ENCODE peak calls at places on chromosomes 2 and 18, in nine cellular contexts. O is astrocyte of the spinal cord, C is ascending aorta, X is epithelial cell of esophagus, S is RWPE2, H is heart right ventricle, W is fibroblast of lung, Z is kidney, E is WERI-Rb-1. J is an unnamed sample.

GRCh38 chr2:173815778-173816177 is 149.4 kb downstream of the SP3 start:
- DNase-seq in O (no peak), C (no peak), X (peak), S (no peak), H (no peak), W (no peak), Z (no peak), E (no peak), J (no peak)

GRCh38 chr2:75100011-75100680 is 99.2 kb downstream of the TACR1 start:
- DNase-seq in O (peak), C (no peak), X (peak), S (no peak), H (no peak), W (peak), Z (no peak), E (no peak), J (peak)

GRCh38 chr2:178331474-178332431 is 119.2 kb downstream of the PRKRA start:
- DNase-seq in O (no peak), C (no peak), X (peak), S (no peak), H (no peak), W (no peak), Z (no peak), E (no peak), J (peak)

GRCh38 chr2:145070703-145071102 is 550.8 kb upstream of the ZEB2 start:
- DNase-seq in O (no peak), C (no peak), X (peak), S (no peak), H (no peak), W (no peak), Z (no peak), E (no peak), J (no peak)

GRCh38 chr2:96816836-96817702 is 1.0 kb downstream of the CNNM3 start:
- DNase-seq in O (peak), C (no peak), X (no peak), S (no peak), H (no peak), W (peak), Z (peak), E (no peak), J (peak)

GRCh38 chr2:133377021-133377481 is 191.2 kb downstream of the NCKAP5 start:
- DNase-seq in O (peak), C (no peak), X (peak), S (no peak), H (no peak), W (peak), Z (no peak), E (no peak), J (peak)

GRCh38 chr18:37505321-37505720 is 60.3 kb downstream of the CELF4 start:
- DNase-seq in O (no peak), C (no peak), X (no peak), S (no peak), H (no peak), W (no peak), Z (no peak), E (no peak), J (no peak)

GRCh38 chr2:20450201-20451108 is 3.6 kb downstream of the RHOB start:
- DNase-seq in O (peak), C (no peak), X (peak), S (no peak), H (peak), W (peak), Z (peak), E (peak), J (peak)

GRCh38 chr18:56085561-56085960 is 497.6 kb upstream of the TCF4 start:
- DNase-seq in O (peak), C (no peak), X (peak), S (no peak), H (no peak), W (peak), Z (no peak), E (no peak), J (peak)

GRCh38 chr2:186382932-186383331 is 103.1 kb upstream of the ZC3H15 start:
- DNase-seq in O (no peak), C (no peak), X (no peak), S (no peak), H (no peak), W (no peak), Z (no peak), E (no peak), J (no peak)

GRCh38 chr18:5475252-5475651 is 68.5 kb downstream of the EPB41L3 start:
- DNase-seq in O (no peak), C (no peak), X (no peak), S (no peak), H (no peak), W (no peak), Z (no peak), E (no peak), J (no peak)

GRCh38 chr2:238970553-238971081 is 122.7 kb downstream of the TWIST2 start:
- DNase-seq in O (peak), C (no peak), X (peak), S (no peak), H (peak), W (peak), Z (peak), E (peak), J (peak)

GRCh38 chr2:194545978-194546377 is 1111.0 kb upstream of the SLC39A10 start:
- DNase-seq in O (peak), C (no peak), X (peak), S (no peak), H (no peak), W (peak), Z (no peak), E (no peak), J (no peak)
- TF ChIP-seq CTCF in O (peak), C (no peak), X (peak), S (peak), H (no peak), W (no peak), Z (no peak), E (no peak), J (no peak)

GRCh38 chr2:130353291-130354134 is 2.3 kb upstream of the PTPN18 start:
- DNase-seq in O (no peak), C (no peak), X (no peak), S (no peak), H (no peak), W (no peak), Z (no peak), E (no peak), J (peak)

GRCh38 chr2:130355181-130355577 is 677 bp upstream of the PTPN18 start:
- DNase-seq in O (no peak), C (no peak), X (no peak), S (no peak), H (no peak), W (no peak), Z (no peak), E (no peak), J (peak)

GRCh38 chr2:130354135-130354420 is 1.8 kb upstream of the PTPN18 start:
- DNase-seq in O (no peak), C (no peak), X (no peak), S (no peak), H (no peak), W (no peak), Z (no peak), E (no peak), J (no peak)

GRCh38 chr2:130357864-130358263 is 2.0 kb downstream of the PTPN18 start:
- DNase-seq in O (no peak), C (no peak), X (no peak), S (no peak), H (no peak), W (no peak), Z (no peak), E (no peak), J (no peak)

DNA sequence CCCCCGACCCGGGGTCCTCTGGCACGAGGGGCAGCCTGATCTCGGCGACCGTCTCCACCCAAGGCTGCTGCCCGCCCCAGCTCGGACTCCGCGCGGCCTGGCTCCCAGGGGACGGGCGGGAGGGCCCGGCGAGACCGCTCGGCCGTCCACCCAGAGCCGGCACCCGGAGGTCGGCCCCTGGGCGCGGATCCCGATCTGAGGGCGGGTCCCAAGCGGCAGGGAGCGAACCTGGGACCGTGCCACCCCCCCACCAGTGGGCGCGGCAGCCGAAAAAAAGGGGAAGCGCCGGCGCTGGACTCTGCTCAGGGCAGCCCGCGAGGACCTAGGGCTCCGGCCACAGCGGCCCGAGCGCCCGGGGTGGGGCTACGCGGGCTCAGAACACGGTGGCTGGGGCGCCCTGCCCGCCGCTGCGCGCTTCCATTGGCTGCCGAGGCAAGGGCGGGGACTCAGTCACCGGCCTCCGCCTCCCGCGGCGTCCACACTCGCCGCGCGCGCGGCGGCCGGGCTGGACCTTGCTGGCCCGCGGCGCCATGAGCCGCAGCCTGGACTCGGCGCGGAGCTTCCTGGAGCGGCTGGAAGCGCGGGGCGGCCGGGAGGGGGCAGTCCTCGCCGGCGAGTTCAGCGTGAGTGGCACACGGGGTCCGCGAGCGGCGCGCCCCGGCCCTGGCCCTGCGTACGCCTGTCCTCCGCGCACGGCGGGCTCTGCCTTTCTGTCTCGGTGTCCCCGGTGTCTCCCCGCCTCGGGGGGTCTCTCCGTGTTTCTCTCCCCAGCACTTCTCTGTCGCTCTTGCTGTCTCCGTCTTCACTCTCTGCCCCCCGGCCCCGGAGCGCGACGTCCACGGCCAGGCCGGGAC is at the start of gene PTPN18:
- DNase-seq in O (peak), C (peak), X (peak), S (no peak), H (peak), W (peak), Z (peak), E (peak), J (peak)
- H3K4me3 ChIP-seq in O (peak), C (peak), X (peak), S (peak), H (peak), W (peak), Z (peak), E (peak), J (peak)

DNA sequence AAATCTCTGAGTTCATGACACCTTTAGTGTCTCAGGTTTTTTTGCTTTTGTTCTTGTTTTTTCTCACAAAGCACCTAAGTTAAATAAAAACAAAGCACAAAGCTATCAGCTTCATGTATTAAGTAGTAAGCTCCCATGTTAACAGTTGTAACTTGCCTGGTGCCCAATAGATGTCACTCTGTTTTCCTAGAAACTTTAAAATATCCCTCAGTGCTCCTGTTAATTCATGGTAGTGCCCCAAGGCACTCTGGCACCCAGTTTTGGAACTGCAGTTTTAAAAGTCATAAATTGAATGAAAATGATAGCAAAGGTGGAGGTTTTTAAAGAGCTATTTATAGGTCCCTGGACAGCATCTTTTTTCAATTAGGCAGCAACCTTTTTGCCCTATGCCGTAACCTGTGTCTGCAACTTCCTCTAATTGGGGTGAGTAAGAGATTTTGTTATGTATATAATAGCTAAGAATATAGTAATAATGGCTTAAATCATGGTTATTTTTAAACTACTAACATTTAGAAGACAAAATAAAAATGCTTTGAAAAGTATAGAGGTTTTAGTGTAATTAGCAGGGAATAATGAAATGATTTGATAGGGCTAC is 555.0 kb upstream of the TMEFF2 start:
- DNase-seq in O (peak), C (no peak), X (peak), S (no peak), H (no peak), W (peak), Z (no peak), E (no peak), J (no peak)
- TF ChIP-seq CTCF in O (peak), C (no peak), X (peak), S (peak), H (no peak), W (no peak), Z (peak), E (peak), J (no peak)

GRCh38 chr2:234451852-234452625 is 44.8 kb downstream of the ARL4C start:
- DNase-seq in O (peak), C (no peak), X (peak), S (no peak), H (no peak), W (peak), Z (no peak), E (no peak), J (peak)
- H3K4me3 ChIP-seq in O (no peak), C (no peak), X (no peak), S (no peak), H (no peak), W (no peak), Z (no peak), E (no peak), J (no peak)

GRCh38 chr2:59584958-59585357 is 968.5 kb downstream of the BCL11A start:
- DNase-seq in O (no peak), C (no peak), X (peak), S (no peak), H (no peak), W (no peak), Z (no peak), E (peak), J (no peak)
- TF ChIP-seq CTCF in O (no peak), C (no peak), X (peak), S (peak), H (no peak), W (no peak), Z (no peak), E (peak), J (no peak)

GRCh38 chr2:176139170-176139611 is 9.7 kb downstream of the HOXD8 start:
- DNase-seq in O (no peak), C (no peak), X (no peak), S (no peak), H (no peak), W (no peak), Z (peak), E (no peak), J (peak)

GRCh38 chr2:176138526-176139169 is 9.1 kb downstream of the HOXD8 start:
- DNase-seq in O (no peak), C (no peak), X (no peak), S (no peak), H (no peak), W (no peak), Z (peak), E (no peak), J (peak)

GRCh38 chr2:176137883-176138282 is 8.4 kb downstream of the HOXD8 start:
- DNase-seq in O (peak), C (no peak), X (no peak), S (no peak), H (no peak), W (no peak), Z (peak), E (no peak), J (peak)

GRCh38 chr2:176136375-176137248 is 7.1 kb downstream of the HOXD8 start:
- DNase-seq in O (no peak), C (no peak), X (peak), S (no peak), H (no peak), W (no peak), Z (peak), E (peak), J (peak)

DNA sequence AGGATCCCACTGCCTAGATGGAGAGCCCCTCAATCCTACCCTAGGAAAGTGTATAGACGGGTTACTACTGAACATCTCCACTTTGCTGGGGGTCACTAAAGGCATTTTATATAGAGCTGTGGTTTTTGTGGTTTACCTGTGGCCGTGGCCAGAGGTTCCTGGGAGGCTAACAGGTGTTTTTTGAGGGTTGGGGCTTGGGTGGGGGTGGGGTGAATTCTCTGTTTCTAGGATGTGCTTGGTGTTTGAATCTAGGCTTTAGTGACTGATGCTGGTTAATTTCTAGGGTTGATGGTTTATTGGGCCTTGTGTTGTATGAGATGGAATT is 7.7 kb downstream of the HOXD8 start:
- DNase-seq in O (no peak), C (no peak), X (no peak), S (no peak), H (no peak), W (no peak), Z (no peak), E (no peak), J (no peak)
- H3K4me3 ChIP-seq in O (peak), C (peak), X (no peak), S (peak), H (peak), W (no peak), Z (peak), E (no peak), J (peak)

GRCh38 chr2:233098615-233099014 is 38.5 kb downstream of the INPP5D start:
- DNase-seq in O (peak), C (no peak), X (no peak), S (no peak), H (no peak), W (no peak), Z (no peak), E (peak), J (peak)
- TF ChIP-seq CTCF in O (peak), C (peak), X (no peak), S (peak), H (peak), W (no peak), Z (peak), E (peak), J (peak)

GRCh38 chr2:41381701-41382100 is 666.1 kb upstream of the PKDCC start:
- DNase-seq in O (no peak), C (no peak), X (no peak), S (no peak), H (no peak), W (no peak), Z (no peak), E (no peak), J (no peak)

DNA sequence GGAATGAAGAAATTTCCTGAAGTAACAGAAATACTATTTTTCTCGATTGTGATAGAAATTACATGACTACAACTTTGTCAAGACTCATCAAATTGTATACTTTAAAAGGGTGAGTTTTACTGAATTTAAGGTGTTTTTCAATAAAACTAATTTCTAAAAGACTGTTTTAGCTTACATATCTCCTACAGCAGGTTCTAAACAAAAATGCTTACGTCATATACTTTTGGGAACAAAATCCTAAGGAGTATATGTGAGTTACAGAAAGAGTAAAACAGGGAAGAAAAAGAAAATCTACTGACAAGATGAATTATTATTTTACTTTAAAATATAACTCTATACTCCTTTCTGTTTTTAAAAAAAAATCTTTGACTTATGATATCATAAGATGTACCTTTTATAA is 660.3 kb upstream of the PKDCC start:
- DNase-seq in O (no peak), C (no peak), X (no peak), S (no peak), H (no peak), W (no peak), Z (no peak), E (no peak), J (no peak)
- H3K4me3 ChIP-seq in O (no peak), C (no peak), X (no peak), S (no peak), H (no peak), W (no peak), Z (no peak), E (no peak), J (no peak)

GRCh38 chr2:24824966-24825882 is 32.0 kb downstream of the CENPO start:
- DNase-seq in O (no peak), C (no peak), X (peak), S (no peak), H (no peak), W (no peak), Z (no peak), E (no peak), J (no peak)
- TF ChIP-seq CTCF in O (peak), C (peak), X (peak), S (peak), H (peak), W (peak), Z (peak), E (peak), J (peak)

GRCh38 chr2:45649457-45649854 is 2.0 kb upstream of the PRKCE start:
- DNase-seq in O (peak), C (no peak), X (peak), S (no peak), H (no peak), W (no peak), Z (no peak), E (no peak), J (peak)
- H3K4me3 ChIP-seq in O (peak), C (peak), X (peak), S (peak), H (peak), W (peak), Z (peak), E (peak), J (peak)

J was measured in AG10803.